ENCODE peak calls at places on chromosomes 1 and 21, in ten cellular contexts. A is kidney epithelial cell, U is esophagus squamous epithelium, W is tibial nerve, T is left lung, R is brain microvascular endothelial cell, D is cardiac muscle cell, K is heart left ventricle, Y is left ventricle myocardium inferior, Q is AG09309. O is an unnamed sample.

GRCh38 chr21:41671212-41671762 is 95.6 kb downstream of the RIPK4 start:
- DNase-seq in Q (no peak), R (no peak), U (no peak), Y (no peak), K (no peak), T (no peak), A (no peak), W (no peak), D (no peak), O (no peak)

GRCh38 chr1:155989242-155989991 is 11.1 kb upstream of the ARHGEF2 start:
- DNase-seq in Y (peak), R (peak), T (peak), A (no peak), Q (no peak), D (peak), K (peak), U (peak), W (peak), O (peak)

GRCh38 chr1:228022571-228023293 is 15.9 kb downstream of the WNT3A start:
- DNase-seq in A (no peak), T (peak), Y (no peak), R (no peak), W (no peak), D (no peak), Q (no peak), K (peak), U (no peak), O (no peak)

GRCh38 chr21:35083246-35083645 is 34.1 kb upstream of the RUNX1 start:
- DNase-seq in D (no peak), Y (no peak), Q (no peak), W (no peak), K (no peak), U (no peak), A (no peak), T (no peak), R (no peak), O (no peak)

GRCh38 chr1:16351449-16351993 is 759 bp downstream of the FBXO42 start:
- DNase-seq in R (no peak), D (peak), A (no peak), Q (no peak), Y (no peak), W (peak), U (no peak), T (no peak), K (no peak), O (peak)

GRCh38 chr1:19163261-19163660 is 46.8 kb downstream of the UBR4 start:
- DNase-seq in Y (no peak), Q (peak), T (no peak), R (peak), K (no peak), D (peak), A (no peak), W (no peak), U (no peak), O (peak)

GRCh38 chr1:161020573-161021167 is at the start of gene F11R:
- DNase-seq in R (no peak), A (no peak), K (no peak), D (peak), W (no peak), Q (no peak), T (peak), Y (no peak), U (no peak), O (no peak)

GRCh38 chr21:34580181-34580700 is 34.7 kb downstream of the RCAN1 start:
- DNase-seq in Y (peak), U (no peak), A (no peak), W (no peak), T (no peak), K (no peak), R (no peak), D (peak), Q (no peak), O (no peak)

GRCh38 chr1:241266121-241266520 is 90.9 kb downstream of the RGS7 start:
- DNase-seq in Q (no peak), U (no peak), Y (no peak), K (no peak), A (no peak), D (no peak), R (no peak), W (no peak), T (no peak), O (no peak)

GRCh38 chr1:186082235-186082937 is 292.7 kb downstream of the TPR start:
- DNase-seq in D (peak), W (peak), Q (peak), Y (peak), U (no peak), K (peak), R (peak), A (peak), T (peak), O (peak)

GRCh38 chr21:42369821-42370220 is 3.5 kb upstream of the TFF1 start:
- DNase-seq in Y (no peak), D (no peak), W (no peak), R (no peak), U (no peak), Q (no peak), A (no peak), T (no peak), K (no peak), O (no peak)

GRCh38 chr1:74420497-74420896 is 91.9 kb downstream of the LRRC53 start:
- DNase-seq in W (no peak), R (no peak), D (no peak), Q (no peak), Y (no peak), K (no peak), U (no peak), A (no peak), T (no peak), O (no peak)

GRCh38 chr21:16713331-16714114 is 799.3 kb upstream of the CXADR start:
- DNase-seq in K (no peak), U (no peak), Q (peak), R (no peak), W (no peak), D (peak), A (no peak), Y (no peak), T (no peak), O (peak)

GRCh38 chr1:183033205-183033604 is 10.0 kb downstream of the LAMC1 start:
- DNase-seq in U (no peak), T (no peak), D (no peak), Q (no peak), A (no peak), Y (no peak), W (no peak), R (no peak), K (no peak), O (no peak)

GRCh38 chr1:20366766-20367602 is 76.3 kb downstream of the VWA5B1 start:
- DNase-seq in U (no peak), D (peak), T (no peak), R (peak), W (no peak), K (peak), A (no peak), Q (no peak), Y (peak), O (peak)
- H3K4me3 ChIP-seq in U (no peak), D (peak), T (no peak), R (peak), W (no peak), K (peak), A (no peak), Q (no peak), Y (peak), O (no peak)

GRCh38 chr1:68377098-68377497 is 72.7 kb downstream of the RPE65 start:
- DNase-seq in U (no peak), T (no peak), D (no peak), Y (no peak), Q (no peak), R (no peak), W (no peak), A (no peak), K (no peak), O (no peak)
- TF ChIP-seq CTCF in U (no peak), T (no peak), D (no peak), Y (no peak), Q (no peak), R (no peak), W (no peak), A (no peak), K (no peak), O (no peak)

GRCh38 chr1:21341022-21341421 is 50.8 kb upstream of the ECE1 start:
- DNase-seq in K (no peak), T (no peak), U (no peak), W (no peak), D (no peak), R (no peak), A (no peak), Q (no peak), Y (no peak), O (no peak)

GRCh38 chr1:21341517-21342078 is 51.3 kb upstream of the ECE1 start:
- DNase-seq in W (no peak), D (no peak), Y (no peak), Q (no peak), K (no peak), R (no peak), U (no peak), T (no peak), A (no peak), O (no peak)

GRCh38 chr1:21344750-21345443 is 54.6 kb upstream of the ECE1 start:
- DNase-seq in Q (no peak), K (peak), D (no peak), U (no peak), A (no peak), W (no peak), R (no peak), Y (no peak), T (no peak), O (no peak)

GRCh38 chr1:21344098-21344749 is 54.0 kb upstream of the ECE1 start:
- DNase-seq in R (no peak), Q (no peak), K (no peak), T (no peak), A (no peak), D (no peak), Y (no peak), W (no peak), U (no peak), O (no peak)

DNA sequence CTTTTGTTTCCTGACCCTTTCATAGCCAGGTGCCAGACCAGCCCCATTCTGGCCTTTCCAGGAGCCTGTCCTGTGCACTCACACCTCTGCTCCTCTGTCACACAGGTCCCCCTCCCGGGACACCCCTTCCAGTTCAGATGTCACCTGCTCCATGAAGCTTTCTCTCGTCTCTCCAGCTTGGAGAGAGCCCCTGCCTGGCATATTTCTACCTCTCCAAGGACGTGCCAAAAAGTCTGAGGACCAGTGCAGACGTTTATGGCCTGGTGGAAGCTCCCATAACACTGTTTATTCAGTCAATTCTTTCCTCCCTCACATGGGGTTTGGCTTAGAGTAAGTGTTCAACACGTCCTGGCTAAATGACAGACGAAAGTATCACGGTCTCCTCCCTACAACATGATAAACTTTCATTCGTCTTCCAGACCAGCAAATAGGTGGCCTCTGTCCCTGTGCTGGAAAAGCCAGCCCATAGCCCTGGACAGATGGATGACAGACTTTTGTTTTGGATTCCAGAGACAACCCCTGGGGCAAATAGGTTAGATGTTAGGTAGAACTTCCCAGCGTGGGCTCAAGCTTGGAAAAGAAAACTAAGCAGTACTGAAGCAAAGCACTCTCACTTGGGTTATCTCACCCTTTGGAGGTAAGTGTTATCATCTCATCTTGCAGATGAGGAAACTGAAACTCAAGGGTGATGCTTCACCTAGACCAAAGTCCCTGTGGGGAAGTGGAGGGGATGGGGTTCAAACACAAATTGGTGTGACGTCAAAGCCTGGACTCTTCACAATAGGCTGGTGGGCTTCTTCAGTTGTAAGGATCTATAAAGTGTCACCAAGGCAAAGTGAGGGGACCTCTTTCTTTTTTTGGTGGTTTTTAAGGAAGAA is 52.9 kb upstream of the ECE1 start:
- DNase-seq in Q (no peak), U (no peak), D (no peak), A (no peak), K (no peak), W (peak), R (no peak), T (no peak), Y (no peak), O (no peak)
- H3K4me3 ChIP-seq in Q (no peak), U (no peak), D (no peak), A (no peak), K (peak), W (peak), R (peak), T (peak), Y (peak), O (no peak)

GRCh38 chr1:6331543-6332246 is 61.9 kb downstream of the ACOT7 start:
- DNase-seq in A (no peak), T (no peak), U (no peak), R (no peak), Y (no peak), W (no peak), Q (no peak), D (no peak), K (no peak), O (no peak)
- TF ChIP-seq CTCF in A (no peak), T (no peak), U (peak), R (peak), Y (no peak), W (no peak), Q (no peak), D (no peak), K (no peak), O (no peak)

DNA sequence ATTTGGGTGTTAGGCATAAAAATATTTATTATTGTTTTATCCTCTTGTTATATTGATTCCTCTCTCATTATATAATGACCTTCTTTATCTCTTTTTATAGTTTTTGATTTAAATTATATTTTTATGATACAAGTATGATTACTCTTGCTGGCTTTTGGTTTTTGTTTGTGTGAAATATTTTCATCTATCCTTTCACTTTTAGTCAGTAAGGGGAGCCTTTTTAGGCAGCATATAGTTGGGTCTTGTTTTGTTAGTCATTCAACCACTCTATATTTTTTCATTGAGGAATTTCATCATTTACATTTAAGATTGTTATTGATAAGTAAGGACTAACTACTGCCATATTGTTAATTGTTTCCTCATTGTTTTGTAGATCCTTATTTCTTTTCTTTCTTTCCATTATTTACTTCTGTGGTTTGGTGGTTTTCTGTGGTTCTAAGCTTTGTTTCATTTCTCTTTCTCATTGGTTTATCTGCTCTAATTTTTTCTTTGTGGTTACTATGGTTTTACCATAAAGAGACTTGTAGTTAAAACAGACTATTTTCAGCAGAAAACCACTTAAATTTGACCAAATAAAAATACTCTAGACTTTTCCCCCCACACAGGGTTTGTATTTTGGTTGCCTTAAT is 593.1 kb downstream of the NUF2 start:
- DNase-seq in Q (no peak), Y (no peak), D (no peak), T (no peak), U (no peak), A (no peak), W (no peak), K (no peak), R (no peak), O (no peak)
- H3K4me3 ChIP-seq in Q (no peak), Y (no peak), D (no peak), T (no peak), U (no peak), A (no peak), W (no peak), K (no peak), R (no peak), O (no peak)

GRCh38 chr1:150622219-150622975 is 7.0 kb downstream of the ENSA start:
- DNase-seq in Q (no peak), T (peak), U (no peak), Y (peak), R (no peak), D (no peak), K (peak), W (no peak), A (no peak), O (no peak)
- TF ChIP-seq CTCF in Q (no peak), T (no peak), U (no peak), Y (peak), R (no peak), D (no peak), K (no peak), W (no peak), A (no peak), O (peak)